ENCODE peak calls at places on chromosomes 1 and 21, in six cellular contexts. B, D, E, J, A and X are unnamed samples. For H3K4me1, the result is how much of the 10 kb centered on the place peaks cover.

GRCh38 chr1:44515416-44515815 is 110.4 kb downstream of the RNF220 start:
- DNase-seq in B (no peak), D (no peak), E (no peak), J (no peak), A (no peak), X (no peak)

GRCh38 chr21:28086861-28087581 is 905.7 kb downstream of the LTN1 start:
- DNase-seq in B (no peak), D (no peak), E (no peak), J (no peak), A (no peak), X (no peak)

GRCh38 chr1:223710179-223711133 is 1.9 kb upstream of the CAPN2 start:
- DNase-seq in B (no peak), D (no peak), E (no peak), J (no peak), A (no peak), X (no peak)

GRCh38 chr1:2412773-2413494 is 570 bp upstream of the PEX10 start:
- DNase-seq in B (no peak), D (no peak), E (no peak), J (no peak), A (peak), X (no peak)

GRCh38 chr21:43854773-43855633 is 10.0 kb upstream of the AGPAT3 start:
- DNase-seq in B (no peak), D (no peak), E (no peak), J (peak), A (no peak), X (no peak)

GRCh38 chr1:226626577-226626956 is 78.0 kb downstream of the STUM start:
- DNase-seq in B (peak), D (peak), E (peak), J (peak), A (peak), X (peak)

GRCh38 chr1:112505400-112505785 is 3.4 kb upstream of the WNT2B start:
- DNase-seq in B (no peak), D (no peak), E (no peak), J (no peak), A (no peak), X (no peak)

GRCh38 chr1:217029311-217030157 is 306.3 kb upstream of the ESRRG start:
- DNase-seq in B (no peak), D (no peak), E (no peak), J (no peak), A (no peak), X (peak)

GRCh38 chr1:204685236-204686006 is at the start of gene LRRN2:
- DNase-seq in B (no peak), D (peak), E (no peak), J (no peak), A (no peak), X (no peak)

GRCh38 chr1:26047278-26047874 is 1.5 kb upstream of the SLC30A2 start:
- DNase-seq in B (no peak), D (no peak), E (no peak), J (no peak), A (no peak), X (no peak)

GRCh38 chr1:217585577-217585976 is 45.3 kb downstream of the GPATCH2 start:
- DNase-seq in B (no peak), D (no peak), E (no peak), J (no peak), A (no peak), X (no peak)

GRCh38 chr1:182990413-182991144 is 32.6 kb upstream of the LAMC1 start:
- DNase-seq in B (peak), D (no peak), E (no peak), J (no peak), A (peak), X (no peak)

GRCh38 chr1:243234978-243235657 is 20.0 kb downstream of the CEP170 start:
- DNase-seq in B (no peak), D (no peak), E (no peak), J (no peak), A (no peak), X (no peak)

GRCh38 chr1:91091812-91092211 is 70.0 kb upstream of the ZNF644 start:
- DNase-seq in B (no peak), D (no peak), E (no peak), J (no peak), A (no peak), X (no peak)

GRCh38 chr1:66282343-66282852 is 251.6 kb upstream of the SGIP1 start:
- DNase-seq in B (peak), D (no peak), E (no peak), J (no peak), A (peak), X (no peak)

GRCh38 chr1:64745181-64745985 is 508 bp downstream of the RAVER2 start:
- DNase-seq in B (no peak), D (peak), E (no peak), J (peak), A (peak), X (peak)

GRCh38 chr1:156371553-156372264 is 2.7 kb downstream of the RHBG start:
- DNase-seq in B (no peak), D (peak), E (no peak), J (peak), A (peak), X (peak)

GRCh38 chr1:62687903-62688686 is at the start of gene DOCK7:
- DNase-seq in B (peak), D (peak), E (peak), J (peak), A (peak), X (peak)

GRCh38 chr1:9101510-9102146 is 27.3 kb downstream of the GPR157 start:
- DNase-seq in B (peak), D (no peak), E (no peak), J (no peak), A (peak), X (no peak)

GRCh38 chr1:54649130-54649898 is 7.7 kb downstream of the MROH7 start:
- DNase-seq in B (no peak), D (no peak), E (no peak), J (peak), A (no peak), X (no peak)

GRCh38 chr1:173823776-173824314 is 628 bp upstream of the DARS2 start:
- DNase-seq in B (no peak), D (no peak), E (no peak), J (no peak), A (no peak), X (no peak)

GRCh38 chr1:70319750-70320149 is 34.8 kb downstream of the ANKRD13C start:
- DNase-seq in B (peak), D (no peak), E (no peak), J (no peak), A (no peak), X (no peak)

GRCh38 chr1:235369802-235370201 is 2.6 kb downstream of the TBCE start:
- DNase-seq in B (no peak), D (no peak), E (no peak), J (no peak), A (no peak), X (no peak)

GRCh38 chr1:101567582-101568189 is 330.9 kb downstream of the S1PR1 start:
- DNase-seq in B (peak), D (peak), E (no peak), J (no peak), A (no peak), X (no peak)

GRCh38 chr1:50326026-50326425 is 97.2 kb downstream of the DMRTA2 start:
- DNase-seq in B (no peak), D (no peak), E (no peak), J (no peak), A (no peak), X (no peak)

GRCh38 chr1:115327270-115327669 is 10.8 kb downstream of the NGF start:
- DNase-seq in B (no peak), D (no peak), E (no peak), J (no peak), A (no peak), X (no peak)

GRCh38 chr1:168333562-168334256 is 53.0 kb downstream of the TBX19 start:
- DNase-seq in B (no peak), D (no peak), E (no peak), J (no peak), A (no peak), X (no peak)

GRCh38 chr1:170871868-170872267 is 63.5 kb upstream of the MROH9 start:
- DNase-seq in B (no peak), D (no peak), E (no peak), J (no peak), A (no peak), X (no peak)

GRCh38 chr21:39961251-39961650 is 94.0 kb downstream of the PCP4 start:
- DNase-seq in B (no peak), D (no peak), E (no peak), J (no peak), A (no peak), X (no peak)

GRCh38 chr1:231993968-231994455 is 367.4 kb downstream of the DISC1 start:
- DNase-seq in B (no peak), D (no peak), E (no peak), J (no peak), A (no peak), X (no peak)

DNA sequence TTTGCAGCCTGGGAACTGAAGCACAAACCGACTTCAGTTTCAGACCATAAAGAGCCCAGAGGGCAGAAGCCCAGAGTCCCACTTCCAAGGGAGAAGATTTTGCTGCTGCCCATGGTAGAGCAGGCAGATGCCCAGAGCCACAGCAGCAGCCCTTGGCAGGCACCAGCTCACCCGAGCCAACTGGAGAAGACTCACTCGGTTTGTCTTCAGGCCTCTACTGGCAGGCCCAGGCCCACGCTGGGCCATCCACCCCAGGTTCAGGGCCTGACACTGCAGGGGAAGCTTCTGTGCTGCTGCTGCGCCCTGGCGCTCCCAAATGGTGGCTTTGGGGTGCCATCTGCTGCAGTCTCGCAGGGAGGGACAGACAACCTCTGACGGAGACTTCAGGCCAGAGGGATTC is 33.3 kb downstream of the SLC66A1 start:
- DNase-seq in B (no peak), D (no peak), E (no peak), J (no peak), A (no peak), X (no peak)
- H3K4me1 ChIP-seq in B (under half), D (under half), E (under half), J (under half), A (under half), X (under half)

GRCh38 chr1:201538618-201539551 is at the start of gene NAV1:
- DNase-seq in B (no peak), D (peak), E (peak), J (no peak), A (peak), X (peak)
- TF ChIP-seq CTCF in B (no peak), D (no peak), E (no peak), J (no peak), A (no peak), X (no peak)

GRCh38 chr1:59045137-59045536 is 251.8 kb upstream of the FGGY start:
- DNase-seq in B (no peak), D (no peak), E (no peak), J (no peak), A (no peak), X (no peak)
- H3K4me1 ChIP-seq in B (under half), D (under half), E (under half), J (under half), A (under half), X (under half)

DNA sequence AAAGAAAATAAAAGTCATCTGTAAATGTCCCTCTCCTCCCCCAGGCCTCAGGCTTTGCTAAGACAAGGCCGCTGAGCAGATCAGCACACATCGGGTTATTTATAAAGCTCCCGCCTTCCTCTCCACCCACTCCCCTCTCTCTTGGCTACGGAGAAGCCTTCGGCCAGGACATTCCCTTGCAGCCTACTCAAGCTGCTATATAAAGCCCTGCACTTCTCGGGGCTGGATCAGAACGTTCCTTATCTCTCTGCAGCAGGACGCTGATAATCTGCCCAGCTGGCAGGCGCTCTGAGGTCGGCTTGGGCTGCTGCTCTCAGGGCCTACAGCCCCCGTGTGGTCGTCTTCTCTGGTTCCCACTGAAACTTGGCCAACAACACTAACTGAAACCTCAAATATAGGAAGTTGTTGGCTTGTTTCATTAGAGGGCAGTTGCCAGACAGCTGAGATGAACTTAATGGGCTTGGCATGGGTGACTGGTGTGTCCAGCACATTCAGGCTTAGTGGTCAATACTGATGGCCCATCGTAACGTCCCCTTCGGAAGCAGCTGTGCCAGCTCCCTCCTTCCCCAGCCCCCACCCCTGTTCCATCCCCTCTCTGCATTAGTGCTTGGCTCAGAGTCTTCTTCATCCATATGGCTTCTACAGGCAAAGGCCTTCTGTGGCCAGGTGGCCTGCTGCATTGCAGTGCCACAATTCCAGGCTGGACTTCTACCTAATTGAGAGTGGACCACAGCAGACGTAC is 64.6 kb downstream of the IER5 start:
- DNase-seq in B (no peak), D (peak), E (peak), J (no peak), A (peak), X (peak)
- TF ChIP-seq CTCF in B (no peak), D (peak), E (peak), J (peak), A (peak), X (no peak)

DNA sequence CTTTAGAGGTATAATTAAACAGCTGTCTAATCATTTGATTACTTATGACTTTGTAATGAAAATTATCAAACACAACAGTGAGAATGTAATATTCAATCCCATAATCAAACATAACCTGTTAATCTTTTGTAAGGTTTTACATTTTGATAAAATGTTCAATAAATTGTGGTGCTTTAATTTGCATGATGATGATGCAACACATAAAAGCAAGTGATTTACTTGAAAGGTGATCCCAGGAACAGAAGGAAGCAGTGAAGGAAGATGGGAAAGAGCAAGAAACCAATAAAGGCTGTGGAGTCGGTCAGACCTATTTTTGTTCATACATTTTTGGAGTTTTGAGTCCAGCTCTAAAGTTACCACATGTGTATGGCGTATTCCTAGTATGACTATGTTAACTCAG is 29.6 kb downstream of the ZNF695 start:
- DNase-seq in B (no peak), D (no peak), E (no peak), J (no peak), A (no peak), X (no peak)
- H3K4me1 ChIP-seq in B (under half), D (under half), E (under half), J (under half), A (under half), X (under half)